ENCODE peak calls at places on chromosome 9, in nine cellular contexts. A, C, F, K, J, O, T, X and V are unnamed samples.
A peak's percentile ranks its signal among the peaks of the same experiment; 100 is the strongest.

GRCh38 chr9:31325778-31326177 is 1058.7 kb upstream of the ACO1 start:
- DNase-seq in A (no peak), O (no peak), C (no peak), X (no peak), K (no peak), T (no peak), F (no peak), J (no peak), V (no peak)

GRCh38 chr9:13992136-13992798 is 321.7 kb downstream of the NFIB start:
- DNase-seq in T (peak; percentile 30), J (no peak), A (no peak), O (no peak), K (no peak), X (peak; percentile 83), F (no peak), C (no peak), V (no peak)

GRCh38 chr9:121376214-121376830 is 6.3 kb upstream of the STOM start:
- DNase-seq in K (peak; percentile 46), F (no peak), C (no peak), X (peak; percentile 64), O (no peak), J (no peak), A (no peak), T (no peak), V (no peak)

GRCh38 chr9:113514748-113515147 is 51.2 kb downstream of the RGS3 start:
- DNase-seq in A (no peak), J (no peak), X (no peak), K (no peak), F (no peak), C (no peak), T (no peak), O (no peak), V (no peak)

GRCh38 chr9:3824062-3824461 is 298.3 kb upstream of the RFX3 start:
- DNase-seq in T (no peak), C (no peak), J (no peak), O (no peak), X (no peak), A (no peak), K (no peak), F (no peak), V (no peak)

GRCh38 chr9:614421-614820 is 227.1 kb upstream of the DMRT1 start:
- DNase-seq in K (no peak), C (no peak), F (no peak), X (no peak), O (peak; percentile 37), T (no peak), A (no peak), J (no peak), V (no peak)

GRCh38 chr9:9299134-9299533 is 1313.7 kb downstream of the PTPRD start:
- DNase-seq in F (no peak), O (no peak), J (no peak), K (no peak), C (no peak), T (no peak), A (no peak), X (no peak), V (no peak)

GRCh38 chr9:127899200-127899943 is at the start of gene ST6GALNAC6:
- DNase-seq in C (no peak), T (no peak), K (peak; percentile 68), X (peak; percentile 77), O (peak; percentile 81), J (peak; percentile 87), A (peak; percentile 65), F (peak; percentile 72), V (peak; percentile 86)

GRCh38 chr9:129285382-129285781 is 107.3 kb upstream of the IER5L start:
- DNase-seq in X (no peak), J (peak; percentile 6), T (no peak), F (no peak), C (no peak), O (no peak), A (no peak), K (no peak), V (no peak)

GRCh38 chr9:107480386-107480789 is 9.2 kb downstream of the KLF4 start:
- DNase-seq in O (peak; percentile 35), A (peak; percentile 38), J (peak; percentile 52), X (peak; percentile 72), F (peak; percentile 38), K (peak; percentile 73), C (no peak), T (no peak), V (no peak)

GRCh38 chr9:107483666-107484065 is 5.9 kb downstream of the KLF4 start:
- DNase-seq in O (no peak), C (no peak), K (no peak), A (no peak), X (no peak), T (no peak), J (no peak), F (no peak), V (no peak)

GRCh38 chr9:107484117-107484723 is 5.3 kb downstream of the KLF4 start:
- DNase-seq in O (peak; percentile 64), A (peak; percentile 84), K (peak; percentile 81), X (peak; percentile 91), C (no peak), J (no peak), T (peak; percentile 71), F (peak; percentile 72), V (no peak)

GRCh38 chr9:107478805-107479204 is 10.8 kb downstream of the KLF4 start:
- DNase-seq in K (no peak), J (no peak), F (no peak), X (no peak), T (no peak), O (no peak), A (no peak), C (no peak), V (no peak)

GRCh38 chr9:107481035-107481434 is 8.5 kb downstream of the KLF4 start:
- DNase-seq in C (no peak), X (peak; percentile 42), T (no peak), F (peak; percentile 32), O (no peak), J (no peak), A (peak; percentile 15), K (no peak), V (no peak)
- TF ChIP-seq CTCF in C (no peak), X (peak; percentile 38), T (no peak), F (peak; percentile 19), O (peak; percentile 26), J (no peak), A (peak; percentile 43), K (peak; percentile 19), V (no peak)

GRCh38 chr9:137201205-137201868 is 796 bp upstream of the TPRN start:
- DNase-seq in K (no peak), T (no peak), F (no peak), X (no peak), A (no peak), C (no peak), J (no peak), O (no peak), V (no peak)

GRCh38 chr9:137198051-137198747 is 2.3 kb downstream of the TPRN start:
- DNase-seq in X (no peak), T (no peak), F (no peak), J (no peak), A (no peak), K (no peak), O (peak; percentile 91), C (no peak), V (no peak)

GRCh38 chr9:137200311-137201204 is at the start of gene TPRN:
- DNase-seq in X (peak; percentile 99), A (peak; percentile 98), K (peak; percentile 98), O (peak; percentile 99), F (peak; percentile 100), T (peak; percentile 99), C (peak; percentile 78), J (peak; percentile 99), V (peak; percentile 97)

GRCh38 chr9:137199411-137200121 is 975 bp downstream of the TPRN start:
- DNase-seq in J (no peak), C (no peak), K (peak; percentile 12), F (no peak), X (peak; percentile 54), A (no peak), T (no peak), O (no peak), V (no peak)

GRCh38 chr9:137198748-137199276 is 1.7 kb downstream of the TPRN start:
- DNase-seq in A (no peak), K (no peak), F (no peak), J (no peak), T (no peak), X (no peak), C (no peak), O (peak; percentile 61), V (no peak)
- H3K4me3 ChIP-seq in A (no peak overlapping the region), K (no peak overlapping the region), F (no peak overlapping the region), J (no peak overlapping the region), T (peak overlapping the region; percentile 46), X (peak overlapping the region; percentile 57), C (peak overlapping the region; percentile 45), O (peak overlapping the region; percentile 50), V (no peak overlapping the region)

GRCh38 chr9:138073808-138074207 is 196.2 kb downstream of the CACNA1B start:
- DNase-seq in T (no peak), X (no peak), F (no peak), J (no peak), K (no peak), A (no peak), O (no peak), C (no peak), V (no peak)
- TF ChIP-seq CTCF in T (no peak), X (no peak), F (no peak), J (no peak), K (no peak), A (no peak), O (no peak), C (no peak), V (no peak)

GRCh38 chr9:130919559-130920145 is 19.4 kb downstream of the FIBCD1 start:
- DNase-seq in F (no peak), C (no peak), O (no peak), J (no peak), A (no peak), T (no peak), X (no peak), K (no peak), V (no peak)
- H3K4me3 ChIP-seq in F (no peak overlapping the region), C (no peak overlapping the region), O (no peak overlapping the region), J (no peak overlapping the region), A (no peak overlapping the region), T (no peak overlapping the region), X (no peak overlapping the region), K (no peak overlapping the region), V (no peak overlapping the region)

GRCh38 chr9:112366591-112366990 is 13.3 kb upstream of the HSDL2 start:
- DNase-seq in A (no peak), O (no peak), X (no peak), J (no peak), C (no peak), K (no peak), F (no peak), T (no peak), V (no peak)

GRCh38 chr9:112367465-112367864 is 12.4 kb upstream of the HSDL2 start:
- DNase-seq in C (no peak), T (no peak), J (no peak), X (no peak), K (no peak), A (no peak), F (no peak), O (no peak), V (no peak)

GRCh38 chr9:112360047-112360804 is 19.7 kb upstream of the HSDL2 start:
- DNase-seq in J (no peak), O (no peak), T (no peak), A (no peak), K (peak; percentile 58), X (peak; percentile 42), F (no peak), C (no peak), V (no peak)

DNA sequence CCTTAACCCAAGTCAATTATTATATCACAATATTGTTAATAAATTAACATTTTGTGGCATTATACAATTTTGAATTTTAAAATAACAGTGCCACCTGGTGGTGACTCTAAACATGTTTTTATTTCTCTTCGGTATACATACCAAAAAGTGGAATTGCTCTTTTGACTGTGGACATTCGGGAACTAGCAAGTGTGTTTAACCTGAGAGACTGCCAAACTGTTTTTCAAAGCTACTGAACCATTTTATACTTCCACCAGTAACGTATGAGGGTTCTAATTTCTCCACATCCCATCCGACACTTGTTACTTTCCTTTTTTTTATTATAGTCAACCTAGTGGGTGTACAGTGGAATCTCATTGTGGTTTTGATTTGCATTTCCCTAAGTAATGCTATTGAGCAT is 18.3 kb upstream of the HSDL2 start:
- DNase-seq in X (peak; percentile 66), T (no peak), C (no peak), F (peak; percentile 67), J (no peak), O (no peak), K (peak; percentile 59), A (peak; percentile 60), V (no peak)
- TF ChIP-seq CTCF in X (peak; percentile 38), T (no peak), C (peak; percentile 38), F (peak; percentile 51), J (peak; percentile 65), O (peak; percentile 61), K (peak; percentile 55), A (peak; percentile 67), V (peak; percentile 18)